ENCODE peak calls at places on chromosomes 13 and 19, in five cellular contexts. K, U, A, S and B are unnamed samples.
A peak's percentile ranks its signal among the peaks of the same experiment; 100 is the strongest.

GRCh38 chr19:31519216-31519615 is 170.0 kb upstream of the TSHZ3 start:
- DNase-seq in K (no peak), U (no peak), A (no peak), S (no peak), B (no peak)

GRCh38 chr19:4455742-4456565 is 1.6 kb downstream of the UBXN6 start:
- DNase-seq in K (peak; percentile 74), U (no peak), A (no peak), S (peak; percentile 66), B (peak; percentile 65)

GRCh38 chr19:43422000-43422688 is 7.5 kb downstream of the TEX101 start:
- DNase-seq in K (no peak), U (no peak), A (no peak), S (no peak), B (no peak)

GRCh38 chr19:18274303-18274775 is at the start of gene IQCN:
- DNase-seq in K (no peak), U (peak; percentile 59), A (no peak), S (peak; percentile 80), B (peak; percentile 40)

GRCh38 chr13:54387607-54388006 is 1359.0 kb downstream of the OLFM4 start:
- DNase-seq in K (no peak), U (no peak), A (no peak), S (no peak), B (no peak)

GRCh38 chr13:49560270-49561063 is 24.9 kb downstream of the RCBTB1 start:
- DNase-seq in K (no peak), U (no peak), A (peak; percentile 11), S (no peak), B (no peak)

GRCh38 chr13:98664047-98664446 is 87.1 kb upstream of the STK24 start:
- DNase-seq in K (peak; percentile 66), U (no peak), A (no peak), S (peak; percentile 73), B (peak; percentile 91)

GRCh38 chr19:41324921-41325639 is 15.1 kb downstream of the CCDC97 start:
- DNase-seq in K (peak; percentile 78), U (no peak), A (no peak), S (no peak), B (peak; percentile 86)

GRCh38 chr13:25727250-25727649 is 324.6 kb downstream of the SHISA2 start:
- DNase-seq in K (no peak), U (no peak), A (no peak), S (no peak), B (no peak)

GRCh38 chr19:5042556-5042955 is 73.6 kb downstream of the KDM4B start:
- DNase-seq in K (no peak), U (no peak), A (no peak), S (no peak), B (no peak)

GRCh38 chr13:26062853-26063444 is 11.1 kb upstream of the SHISA2 start:
- DNase-seq in K (peak; percentile 43), U (no peak), A (no peak), S (peak; percentile 86), B (peak; percentile 55)

GRCh38 chr13:20801704-20802103 is 27.9 kb upstream of the EEF1AKMT1 start:
- DNase-seq in K (peak; percentile 8), U (no peak), A (no peak), S (no peak), B (no peak)